ENCODE peak calls at places on chromosomes 12 and 14, in nine cellular contexts. H is SK-N-SH, R is Calu3, P is heart right ventricle, U is pancreas, V is psoas muscle, Q is nephron progenitor cell, T is IMR-90, B is uterus. S is an unnamed sample.

GRCh38 chr14:67187210-67187609 is 2.0 kb upstream of the GARIN2 start:
- DNase-seq in Q (no peak), B (peak), P (no peak), R (peak), V (no peak), H (no peak), U (no peak), T (peak), S (peak)

GRCh38 chr12:100955139-100955538 is 160.6 kb downstream of the ANO4 start:
- DNase-seq in H (no peak), T (peak), P (no peak), V (no peak), B (peak), U (no peak), R (peak), Q (peak), S (no peak)

GRCh38 chr14:35046751-35047536 is 872 bp downstream of the FAM177A1 start:
- DNase-seq in V (no peak), P (no peak), U (no peak), H (no peak), T (peak), Q (no peak), B (peak), R (no peak), S (no peak)

GRCh38 chr12:6341439-6342139 is at the start of gene TNFRSF1A:
- DNase-seq in U (no peak), R (peak), T (peak), P (peak), B (peak), H (peak), Q (no peak), V (peak), S (no peak)

GRCh38 chr12:89134213-89134770 is 218.0 kb downstream of the DUSP6 start:
- DNase-seq in V (no peak), B (no peak), P (no peak), R (peak), T (no peak), Q (no peak), U (no peak), H (no peak), S (no peak)

GRCh38 chr12:108338915-108339657 is at the start of gene CMKLR1:
- DNase-seq in U (no peak), H (peak), P (peak), T (no peak), B (peak), V (peak), R (no peak), Q (peak), S (no peak)

GRCh38 chr12:54161481-54162437 is 27.0 kb downstream of the SMUG1 start:
- DNase-seq in R (no peak), Q (no peak), T (no peak), V (no peak), H (no peak), P (no peak), U (no peak), B (no peak), S (no peak)

GRCh38 chr14:73725116-73726024 is 11.2 kb upstream of the PNMA1 start:
- DNase-seq in Q (no peak), H (no peak), T (peak), R (no peak), V (peak), B (no peak), U (no peak), P (no peak), S (no peak)

GRCh38 chr14:23364164-23364571 is 804 bp downstream of the EFS start:
- DNase-seq in T (no peak), B (peak), P (no peak), R (no peak), H (peak), Q (no peak), U (no peak), V (peak), S (no peak)

GRCh38 chr14:99246536-99247083 is 25.4 kb downstream of the BCL11B start:
- DNase-seq in R (no peak), Q (no peak), P (no peak), H (no peak), U (no peak), B (no peak), T (no peak), V (no peak), S (no peak)

GRCh38 chr12:47903151-47903611 is 1.6 kb downstream of the VDR start:
- DNase-seq in T (peak), Q (no peak), B (no peak), R (no peak), U (no peak), V (peak), H (no peak), P (no peak), S (peak)

GRCh38 chr14:32678088-32678487 is 260.6 kb upstream of the NPAS3 start:
- DNase-seq in R (no peak), U (no peak), H (no peak), Q (no peak), B (no peak), P (no peak), V (no peak), T (no peak), S (no peak)

GRCh38 chr12:41101821-41102220 is 86.3 kb upstream of the PDZRN4 start:
- DNase-seq in U (no peak), H (no peak), R (no peak), Q (no peak), B (no peak), P (no peak), T (no peak), V (no peak), S (no peak)

GRCh38 chr14:92877757-92878431 is 45.1 kb upstream of the CHGA start:
- DNase-seq in P (peak), T (no peak), R (no peak), V (no peak), U (peak), H (no peak), B (peak), Q (peak), S (no peak)

GRCh38 chr12:58268080-58268479 is 326.7 kb downstream of the ATP23 start:
- DNase-seq in B (no peak), U (no peak), P (no peak), Q (no peak), V (no peak), T (peak), H (no peak), R (no peak), S (no peak)

GRCh38 chr14:67343601-67344230 is 15.9 kb downstream of the ATP6V1D start:
- DNase-seq in H (no peak), B (no peak), R (no peak), V (no peak), Q (no peak), T (no peak), U (no peak), P (no peak), S (no peak)

GRCh38 chr12:121388421-121388981 is 11.4 kb upstream of the RNF34 start:
- DNase-seq in R (peak), H (no peak), T (peak), P (no peak), V (no peak), B (no peak), Q (no peak), U (no peak), S (no peak)

GRCh38 chr14:68112456-68112855 is 292.9 kb downstream of the RAD51B start:
- DNase-seq in B (no peak), Q (no peak), H (no peak), V (no peak), R (no peak), T (no peak), P (no peak), U (no peak), S (no peak)

GRCh38 chr12:93115198-93115601 is 186.1 kb upstream of the EEA1 start:
- DNase-seq in V (no peak), Q (no peak), P (no peak), T (no peak), H (peak), R (no peak), B (no peak), U (no peak), S (no peak)

GRCh38 chr12:13530966-13531365 is 334.4 kb downstream of the EMP1 start:
- DNase-seq in R (no peak), V (no peak), P (no peak), Q (no peak), B (no peak), T (no peak), U (no peak), H (no peak), S (no peak)

GRCh38 chr14:58645641-58646040 is 7.9 kb downstream of the DACT1 start:
- DNase-seq in V (no peak), U (no peak), R (no peak), B (no peak), H (no peak), P (no peak), T (no peak), Q (no peak), S (no peak)

GRCh38 chr12:113082486-113083148 is 26.1 kb downstream of the DTX1 start:
- DNase-seq in V (no peak), T (no peak), H (no peak), B (no peak), U (no peak), R (no peak), Q (no peak), P (no peak), S (no peak)

GRCh38 chr12:53999596-54000104 is 311 bp upstream of the HOXC9 start:
- DNase-seq in R (peak), H (peak), T (peak), U (no peak), P (no peak), Q (peak), B (no peak), V (peak), S (no peak)

GRCh38 chr12:42706331-42706730 is 116.8 kb upstream of the PRICKLE1 start:
- DNase-seq in R (no peak), T (no peak), H (no peak), V (no peak), Q (no peak), B (no peak), U (no peak), P (no peak), S (no peak)

GRCh38 chr14:95265106-95266094 is 54.3 kb downstream of the CLMN start:
- DNase-seq in B (peak), U (no peak), Q (no peak), P (no peak), H (no peak), T (peak), V (no peak), R (peak), S (peak)

GRCh38 chr12:120066341-120066740 is 50.2 kb downstream of the RAB35 start:
- DNase-seq in P (no peak), V (no peak), H (no peak), B (no peak), U (no peak), T (no peak), R (no peak), Q (no peak), S (no peak)

GRCh38 chr12:126944684-126945083 is 1322.3 kb upstream of the TMEM132C start:
- DNase-seq in U (no peak), P (no peak), V (no peak), R (no peak), B (no peak), T (no peak), H (no peak), Q (no peak), S (no peak)

GRCh38 chr12:126953365-126953889 is 1313.5 kb upstream of the TMEM132C start:
- DNase-seq in Q (no peak), B (no peak), H (no peak), V (no peak), R (no peak), P (no peak), U (no peak), T (no peak), S (no peak)

GRCh38 chr12:126952106-126953007 is 1314.6 kb upstream of the TMEM132C start:
- DNase-seq in H (no peak), Q (no peak), V (no peak), P (no peak), U (no peak), T (no peak), B (no peak), R (no peak), S (no peak)

GRCh38 chr12:126950266-126950665 is 1316.7 kb upstream of the TMEM132C start:
- DNase-seq in V (no peak), Q (no peak), P (no peak), T (no peak), H (no peak), R (no peak), B (no peak), U (no peak), S (no peak)
- TF ChIP-seq CTCF in V (no peak), Q (no peak), P (no peak), T (no peak), H (no peak), R (no peak), B (no peak), U (no peak), S (no peak)

GRCh38 chr14:24815543-24815942 is 181.6 kb upstream of the GZMB start:
- DNase-seq in U (no peak), B (no peak), T (no peak), P (no peak), V (no peak), Q (no peak), H (no peak), R (no peak), S (no peak)

GRCh38 chr14:24816011-24816928 is 182.3 kb upstream of the GZMB start:
- DNase-seq in V (no peak), T (peak), P (no peak), R (peak), U (peak), H (no peak), Q (peak), B (no peak), S (no peak)

GRCh38 chr14:24814944-24815343 is 181.0 kb upstream of the GZMB start:
- DNase-seq in V (no peak), T (no peak), U (no peak), P (no peak), B (no peak), H (no peak), R (no peak), Q (no peak), S (no peak)

GRCh38 chr14:24813089-24813815 is 179.3 kb upstream of the GZMB start:
- DNase-seq in U (no peak), H (no peak), V (no peak), B (no peak), R (no peak), Q (no peak), P (no peak), T (no peak), S (no peak)

GRCh38 chr14:24813819-24814259 is 179.8 kb upstream of the GZMB start:
- DNase-seq in P (no peak), V (no peak), H (no peak), B (no peak), R (no peak), T (no peak), Q (no peak), U (no peak), S (no peak)
- TF ChIP-seq CTCF in P (no peak), V (no peak), H (no peak), B (no peak), R (no peak), T (no peak), Q (no peak), U (no peak), S (no peak)

GRCh38 chr14:52275372-52275771 is 7.9 kb downstream of the PTGDR start:
- DNase-seq in P (no peak), Q (no peak), U (no peak), T (no peak), H (no peak), V (no peak), R (no peak), B (no peak), S (no peak)

GRCh38 chr14:52271538-52271937 is 4.0 kb downstream of the PTGDR start:
- DNase-seq in V (no peak), U (no peak), T (no peak), P (no peak), Q (no peak), B (no peak), R (no peak), H (no peak), S (no peak)

GRCh38 chr14:52268191-52269061 is 928 bp downstream of the PTGDR start:
- DNase-seq in U (peak), T (peak), Q (peak), R (no peak), V (peak), P (peak), B (no peak), H (peak), S (no peak)

GRCh38 chr14:52269100-52269499 is 1.6 kb downstream of the PTGDR start:
- DNase-seq in R (no peak), H (no peak), V (no peak), Q (no peak), B (no peak), U (no peak), P (no peak), T (no peak), S (no peak)

GRCh38 chr14:52272375-52272774 is 4.9 kb downstream of the PTGDR start:
- DNase-seq in P (no peak), U (no peak), R (peak), B (no peak), V (no peak), T (peak), H (no peak), Q (no peak), S (no peak)
- TF ChIP-seq CTCF in P (no peak), U (no peak), R (no peak), B (no peak), V (no peak), T (peak), H (peak), Q (peak), S (peak)

GRCh38 chr14:45287609-45288008 is 34.6 kb upstream of the MIS18BP1 start:
- DNase-seq in P (no peak), R (no peak), H (no peak), Q (no peak), U (no peak), B (no peak), T (no peak), V (no peak), S (no peak)
- TF ChIP-seq CTCF in P (no peak), R (no peak), H (no peak), Q (no peak), U (no peak), B (no peak), T (no peak), V (no peak), S (no peak)